ENCODE peak calls at places on chromosomes 4 and X, in seven cellular contexts. Z is H7; W is stimulated activated naive CD4-positive, alpha-beta T cell treated with Interleukin-2 at 50 U/mL for 16 hours; K is NCI-H524 treated with DMSO at 0.1 percent for 48 hours; C is thyroid gland; N is activated T-cell treated with anti-CD3 and anti-CD28 coated beads, Interleukin-2, amount 50 U/mL, for 1 hour; I is islet precursor cell. L is an unnamed sample.

GRCh38 chr4:89226665-89227572 is 80.7 kb downstream of the GPRIN3 start:
- DNase-seq in W (peak; percentile 63), N (peak; percentile 72), K (peak; percentile 9), C (peak; percentile 89), I (peak; percentile 90), Z (peak; percentile 59), L (peak; percentile 95)

GRCh38 chr4:152102184-152103000 is 341.6 kb upstream of the GATB start:
- DNase-seq in C (no peak), N (no peak), K (no peak), Z (no peak), W (no peak), I (no peak), L (no peak)

GRCh38 chr4:1866095-1866755 is 5.0 kb upstream of the NSD2 start:
- DNase-seq in N (no peak), Z (no peak), K (no peak), I (no peak), C (no peak), W (no peak), L (no peak)

GRCh38 chr4:108839333-108839732 is 76.5 kb upstream of the ETNPPL start:
- DNase-seq in K (no peak), Z (no peak), N (no peak), C (no peak), I (no peak), W (no peak), L (no peak)

GRCh38 chrX:70132877-70133302 is 357 bp upstream of the IGBP1 start:
- DNase-seq in I (no peak), Z (no peak), W (peak; percentile 30), K (no peak), N (no peak), C (no peak), L (no peak)

GRCh38 chr4:8645753-8646124 is 53.2 kb downstream of the CPZ start:
- DNase-seq in C (no peak), K (no peak), W (no peak), N (no peak), Z (peak; percentile 31), I (peak; percentile 45), L (no peak)

GRCh38 chr4:55170462-55170861 is 45.1 kb upstream of the KDR start:
- DNase-seq in K (no peak), I (no peak), W (no peak), Z (no peak), C (no peak), N (no peak), L (no peak)

GRCh38 chr4:19155568-19155967 is 1096.1 kb upstream of the SLIT2 start:
- DNase-seq in K (no peak), W (no peak), Z (no peak), C (no peak), I (no peak), N (no peak), L (no peak)

GRCh38 chrX:13051529-13052172 is 7.2 kb upstream of the FAM9C start:
- DNase-seq in W (no peak), K (no peak), I (no peak), C (no peak), N (no peak), Z (no peak), L (no peak)

GRCh38 chr4:161256716-161257115 is 907.1 kb downstream of the FSTL5 start:
- DNase-seq in Z (no peak), N (no peak), W (no peak), C (no peak), K (no peak), I (no peak), L (peak; percentile 58)

GRCh38 chr4:48604527-48604926 is 114.5 kb downstream of the ZAR1 start:
- DNase-seq in C (no peak), Z (no peak), N (no peak), W (no peak), I (no peak), K (peak; percentile 5), L (no peak)

GRCh38 chrX:84047339-84047738 is 140.7 kb downstream of the RPS6KA6 start:
- DNase-seq in Z (no peak), W (no peak), C (no peak), I (no peak), N (no peak), K (peak; percentile 35), L (peak; percentile 47)

GRCh38 chrX:155334486-155335316 is at the start of gene CLIC2:
- DNase-seq in Z (no peak), I (no peak), C (peak; percentile 61), W (no peak), N (no peak), K (no peak), L (no peak)

GRCh38 chr4:150501019-150501727 is 80.8 kb upstream of the MAB21L2 start:
- DNase-seq in W (no peak), K (no peak), Z (no peak), C (no peak), I (no peak), N (no peak), L (no peak)

GRCh38 chr4:183807420-183808101 is 97.5 kb upstream of the STOX2 start:
- DNase-seq in K (no peak), W (no peak), C (no peak), N (no peak), Z (peak; percentile 43), I (no peak), L (no peak)

GRCh38 chr4:56681158-56681848 is at the start of gene HOPX:
- DNase-seq in K (no peak), C (peak; percentile 88), W (peak; percentile 77), I (peak; percentile 66), Z (no peak), N (peak; percentile 42), L (peak; percentile 55)

GRCh38 chr4:86664959-86665358 is 70.8 kb downstream of the PTPN13 start:
- DNase-seq in C (no peak), W (no peak), N (no peak), Z (no peak), I (no peak), K (no peak), L (no peak)

GRCh38 chrX:144730486-144730885 is 516.8 kb upstream of the SPANXN1 start:
- DNase-seq in C (no peak), W (no peak), N (no peak), Z (no peak), I (no peak), K (no peak), L (no peak)

GRCh38 chr4:184400891-184401290 is 73.5 kb downstream of the IRF2 start:
- DNase-seq in I (no peak), N (no peak), K (no peak), C (no peak), W (no peak), Z (no peak), L (no peak)

GRCh38 chr4:185794637-185795036 is 17.4 kb downstream of the SORBS2 start:
- DNase-seq in Z (no peak), N (no peak), I (no peak), W (no peak), C (no peak), K (no peak), L (no peak)

GRCh38 chrX:46327229-46328081 is 217.8 kb downstream of the ZNF674 start:
- DNase-seq in K (no peak), C (peak; percentile 85), Z (peak; percentile 19), I (peak; percentile 96), W (no peak), N (no peak), L (peak; percentile 95)

GRCh38 chr4:157575339-157575738 is 354.8 kb downstream of the GRIA2 start:
- DNase-seq in N (no peak), W (no peak), Z (no peak), I (no peak), K (no peak), C (no peak), L (no peak)

GRCh38 chrX:54950730-54951375 is 30.2 kb downstream of the TRO start:
- DNase-seq in N (no peak), Z (no peak), W (no peak), I (no peak), C (peak; percentile 39), K (no peak), L (no peak)

GRCh38 chrX:40434443-40434842 is 146.3 kb upstream of the ATP6AP2 start:
- DNase-seq in I (no peak), C (no peak), K (no peak), W (no peak), Z (no peak), N (no peak), L (no peak)

GRCh38 chr4:7647932-7648812 is 213.4 kb upstream of the PSAPL1 start:
- DNase-seq in I (peak; percentile 77), W (no peak), C (no peak), K (no peak), Z (no peak), N (no peak), L (no peak)

GRCh38 chr4:36088542-36088941 is 155.8 kb downstream of the ARAP2 start:
- DNase-seq in N (no peak), C (no peak), W (no peak), Z (no peak), K (no peak), I (no peak), L (no peak)

GRCh38 chr4:62791386-62791785 is 1591.3 kb downstream of the ADGRL3 start:
- DNase-seq in C (no peak), I (no peak), K (no peak), W (no peak), N (no peak), Z (no peak), L (no peak)